ENCODE peak calls at places on chromosomes 11 and 22, in four cellular contexts. One of them, this sample, is unnamed.

GRCh38 chr22:30485362-30485988 is 13.7 kb upstream of the SEC14L3 start:
- DNase-seq in prostate gland: peak; percentile 53
- DNase-seq in colonic mucosa: peak; percentile 68
- DNase-seq in HFFc6: peak; percentile 36
- DNase-seq in this sample: peak; percentile 50

GRCh38 chr11:117181586-117182550 is 3.3 kb downstream of the SIDT2 start:
- DNase-seq in prostate gland: peak; percentile 3
- DNase-seq in colonic mucosa: peak; percentile 22
- DNase-seq in HFFc6: no peak
- DNase-seq in this sample: no peak

GRCh38 chr11:65316979-65317786 is 2.5 kb downstream of the CDC42EP2 start:
- DNase-seq in colonic mucosa: peak; percentile 92
- DNase-seq in HFFc6: peak; percentile 50
- DNase-seq in prostate gland: peak; percentile 34
- DNase-seq in this sample: peak; percentile 69

GRCh38 chr11:25349537-25349936 is 852.7 kb downstream of the LUZP2 start:
- DNase-seq in prostate gland: no peak
- DNase-seq in HFFc6: no peak
- DNase-seq in colonic mucosa: no peak
- DNase-seq in this sample: peak; percentile 0

GRCh38 chr22:38788417-38788816 is 5.5 kb downstream of the DNAL4 start:
- DNase-seq in colonic mucosa: peak; percentile 26
- DNase-seq in prostate gland: no peak
- DNase-seq in HFFc6: peak; percentile 92
- DNase-seq in this sample: peak; percentile 94

GRCh38 chr11:70116386-70117077 is 38.4 kb downstream of the ANO1 start:
- DNase-seq in HFFc6: no peak
- DNase-seq in colonic mucosa: no peak
- DNase-seq in prostate gland: peak; percentile 54
- DNase-seq in this sample: no peak

GRCh38 chr11:24848857-24849256 is 352.0 kb downstream of the LUZP2 start:
- DNase-seq in HFFc6: no peak
- DNase-seq in prostate gland: no peak
- DNase-seq in colonic mucosa: no peak
- DNase-seq in this sample: no peak

GRCh38 chr11:116169776-116170175 is 603.0 kb downstream of the BUD13 start:
- DNase-seq in colonic mucosa: peak; percentile 2
- DNase-seq in prostate gland: no peak
- DNase-seq in HFFc6: no peak
- DNase-seq in this sample: no peak

GRCh38 chr11:120121336-120121735 is 16.6 kb downstream of the TRIM29 start:
- DNase-seq in HFFc6: no peak
- DNase-seq in prostate gland: no peak
- DNase-seq in colonic mucosa: no peak
- DNase-seq in this sample: no peak

GRCh38 chr22:27986459-27986858 is 67.4 kb upstream of the PITPNB start:
- DNase-seq in HFFc6: no peak
- DNase-seq in prostate gland: no peak
- DNase-seq in colonic mucosa: no peak
- DNase-seq in this sample: peak; percentile 38

GRCh38 chr11:95230054-95231034 is 658 bp downstream of the SESN3 start:
- DNase-seq in HFFc6: no peak
- DNase-seq in colonic mucosa: peak; percentile 43
- DNase-seq in prostate gland: peak; percentile 14
- DNase-seq in this sample: peak; percentile 30

GRCh38 chr11:27291302-27291889 is 71.6 kb downstream of the CCDC34 start:
- DNase-seq in colonic mucosa: peak; percentile 76
- DNase-seq in HFFc6: no peak
- DNase-seq in prostate gland: no peak
- DNase-seq in this sample: peak; percentile 13

GRCh38 chr11:20363500-20364411 is at the start of gene HTATIP2:
- DNase-seq in HFFc6: no peak
- DNase-seq in colonic mucosa: peak; percentile 84
- DNase-seq in prostate gland: peak; percentile 54
- DNase-seq in this sample: peak; percentile 33

GRCh38 chr11:7422544-7423331 is 62.6 kb upstream of the OLFML1 start:
- DNase-seq in HFFc6: no peak
- DNase-seq in colonic mucosa: no peak
- DNase-seq in prostate gland: no peak
- DNase-seq in this sample: no peak

GRCh38 chr22:31790240-31790639 is 36.4 kb downstream of the DEPDC5 start:
- DNase-seq in prostate gland: no peak
- DNase-seq in HFFc6: no peak
- DNase-seq in colonic mucosa: no peak
- DNase-seq in this sample: no peak

GRCh38 chr11:44382118-44382517 is 72.2 kb upstream of the ALX4 start:
- DNase-seq in colonic mucosa: no peak
- DNase-seq in prostate gland: no peak
- DNase-seq in HFFc6: no peak
- DNase-seq in this sample: no peak

GRCh38 chr11:131217313-131218297 is 152.8 kb upstream of the NTM start:
- DNase-seq in prostate gland: no peak
- DNase-seq in colonic mucosa: no peak
- DNase-seq in HFFc6: peak; percentile 41
- DNase-seq in this sample: no peak

GRCh38 chr11:92735039-92735438 is 234.4 kb upstream of the MTNR1B start:
- DNase-seq in prostate gland: no peak
- DNase-seq in HFFc6: no peak
- DNase-seq in colonic mucosa: no peak
- DNase-seq in this sample: peak; percentile 5

GRCh38 chr11:12177739-12178338 is 67.4 kb downstream of the MICAL2 start:
- DNase-seq in prostate gland: no peak
- DNase-seq in colonic mucosa: no peak
- DNase-seq in HFFc6: peak; percentile 25
- DNase-seq in this sample: no peak

GRCh38 chr22:23909258-23909898 is 15.2 kb downstream of the MIF start:
- DNase-seq in prostate gland: no peak
- DNase-seq in colonic mucosa: no peak
- DNase-seq in HFFc6: no peak
- DNase-seq in this sample: peak; percentile 58

GRCh38 chr11:123145220-123145619 is 49.8 kb downstream of the CLMP start:
- DNase-seq in HFFc6: peak; percentile 77
- DNase-seq in prostate gland: no peak
- DNase-seq in colonic mucosa: no peak
- DNase-seq in this sample: peak; percentile 87

GRCh38 chr22:46538816-46539163 is 1.4 kb upstream of the CELSR1 start:
- DNase-seq in prostate gland: no peak
- DNase-seq in HFFc6: peak; percentile 38
- DNase-seq in colonic mucosa: no peak
- DNase-seq in this sample: peak; percentile 28

GRCh38 chr11:1323779-1324178 is 14.3 kb upstream of the TOLLIP start:
- DNase-seq in prostate gland: no peak
- DNase-seq in colonic mucosa: no peak
- DNase-seq in HFFc6: no peak
- DNase-seq in this sample: no peak

GRCh38 chr11:64331569-64332371 is 8.2 kb upstream of the CCDC88B start:
- DNase-seq in colonic mucosa: peak; percentile 92
- DNase-seq in HFFc6: peak; percentile 92
- DNase-seq in prostate gland: peak; percentile 58
- DNase-seq in this sample: peak; percentile 86

GRCh38 chr22:22243033-22243680 is 1.4 kb upstream of the VPREB1 start:
- DNase-seq in prostate gland: no peak
- DNase-seq in colonic mucosa: no peak
- DNase-seq in HFFc6: no peak
- DNase-seq in this sample: no peak

GRCh38 chr11:132022718-132023117 is 652.3 kb downstream of the NTM start:
- DNase-seq in prostate gland: no peak
- DNase-seq in colonic mucosa: no peak
- DNase-seq in HFFc6: peak; percentile 56
- DNase-seq in this sample: peak; percentile 20

GRCh38 chr11:15199693-15200092 is 85.0 kb downstream of the INSC start:
- DNase-seq in prostate gland: no peak
- DNase-seq in HFFc6: no peak
- DNase-seq in colonic mucosa: no peak
- DNase-seq in this sample: no peak

GRCh38 chr11:131408011-131408640 is 37.7 kb downstream of the NTM start:
- DNase-seq in prostate gland: no peak
- DNase-seq in HFFc6: peak; percentile 18
- DNase-seq in colonic mucosa: no peak
- DNase-seq in this sample: peak; percentile 26

GRCh38 chr11:108009497-108010360 is 1.0 kb downstream of the CUL5 start:
- DNase-seq in prostate gland: no peak
- DNase-seq in HFFc6: no peak
- DNase-seq in colonic mucosa: peak; percentile 30
- DNase-seq in this sample: peak; percentile 18

GRCh38 chr22:36435516-36436415 is 45.7 kb downstream of the TXN2 start:
- DNase-seq in colonic mucosa: peak; percentile 88
- DNase-seq in prostate gland: peak; percentile 38
- DNase-seq in HFFc6: no peak
- DNase-seq in this sample: peak; percentile 33

DNA sequence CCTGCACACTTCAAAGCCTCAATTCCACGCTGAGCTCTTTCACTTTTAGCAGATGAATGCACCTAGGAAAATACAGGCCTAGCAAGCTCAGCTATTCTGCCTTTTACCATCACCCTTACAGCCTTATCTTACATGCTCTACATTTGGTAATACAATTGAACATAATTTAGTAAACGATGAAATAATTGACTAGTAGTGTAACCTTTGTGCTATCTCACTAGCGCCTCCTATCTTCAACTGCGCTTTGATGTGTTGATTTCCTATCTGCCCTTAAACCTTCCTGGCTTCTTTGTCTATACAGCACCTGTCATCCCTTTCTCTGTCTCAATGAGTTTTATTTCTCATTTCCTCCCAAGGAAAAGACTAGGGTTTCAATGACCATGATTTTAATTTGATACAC is 149.7 kb downstream of the LRRC4C start:
- DNase-seq in colonic mucosa: no peak
- DNase-seq in HFFc6: no peak
- DNase-seq in prostate gland: no peak
- DNase-seq in this sample: no peak
- TF ChIP-seq CTCF in colonic mucosa: no peak
- TF ChIP-seq CTCF in HFFc6: no peak
- TF ChIP-seq CTCF in prostate gland: no peak
- TF ChIP-seq CTCF in this sample: no peak

DNA sequence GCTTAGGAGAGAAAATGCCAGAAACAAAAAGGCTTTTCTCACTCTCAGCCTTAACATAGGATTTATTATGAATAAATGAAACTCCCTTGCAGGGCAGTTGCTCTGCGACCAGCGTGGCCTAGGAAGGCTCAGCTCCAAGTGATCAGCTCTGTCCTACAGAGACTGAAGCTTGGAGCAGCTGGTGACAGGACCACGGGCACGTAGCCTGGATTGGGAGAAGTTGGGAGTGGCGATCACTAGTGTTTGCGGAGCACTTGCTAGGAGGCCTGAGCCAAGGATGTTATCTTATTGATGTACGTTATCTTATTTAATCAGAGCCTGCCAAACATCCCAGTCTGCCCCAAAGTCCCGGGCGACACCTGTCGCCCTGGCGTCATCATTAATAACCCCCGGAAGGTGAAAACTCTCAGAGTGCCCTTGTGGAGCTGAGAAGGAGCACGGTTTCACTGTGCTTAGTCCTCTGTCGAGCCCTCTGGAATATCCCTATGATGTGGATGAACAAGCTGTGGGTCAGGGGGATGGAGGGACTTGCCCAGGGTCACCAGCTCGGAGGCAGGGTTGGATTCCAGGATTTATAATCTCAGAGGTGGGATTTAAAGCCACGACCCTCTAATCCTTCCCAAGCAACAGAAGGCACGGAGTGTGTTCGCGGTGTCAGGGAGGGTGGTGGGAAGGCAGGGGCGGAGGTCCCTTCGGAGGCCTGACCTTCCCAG is 40.8 kb upstream of the SMIM38 start:
- DNase-seq in prostate gland: peak; percentile 60
- DNase-seq in HFFc6: no peak
- DNase-seq in colonic mucosa: no peak
- DNase-seq in this sample: no peak
- TF ChIP-seq CTCF in prostate gland: no peak
- TF ChIP-seq CTCF in HFFc6: no peak
- TF ChIP-seq CTCF in colonic mucosa: no peak
- TF ChIP-seq CTCF in this sample: no peak

DNA sequence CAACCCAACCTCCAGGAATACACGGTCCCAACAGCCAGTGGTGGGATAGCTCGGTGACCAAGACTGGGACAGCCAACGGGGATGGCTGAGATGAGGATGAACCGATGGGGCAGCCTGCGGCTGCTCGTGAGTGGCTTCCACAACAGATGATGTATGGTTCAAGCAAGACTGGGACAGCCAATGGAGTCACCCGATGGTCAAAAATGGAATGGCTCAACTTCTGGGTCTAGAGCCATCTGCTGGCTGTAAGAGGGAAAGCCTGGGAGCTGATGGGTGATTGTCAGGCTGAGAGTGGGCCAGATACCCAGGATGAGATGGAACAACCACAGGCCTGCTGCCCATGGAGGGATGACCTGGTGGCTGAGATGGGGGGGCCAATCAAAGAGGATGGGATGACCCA is 35.5 kb downstream of the SYT7 start:
- DNase-seq in colonic mucosa: no peak
- DNase-seq in HFFc6: no peak
- DNase-seq in prostate gland: no peak
- DNase-seq in this sample: peak; percentile 31
- TF ChIP-seq CTCF in colonic mucosa: peak; percentile 25
- TF ChIP-seq CTCF in HFFc6: peak; percentile 67
- TF ChIP-seq CTCF in prostate gland: no peak
- TF ChIP-seq CTCF in this sample: peak; percentile 70

GRCh38 chr22:20157416-20158183 is 6.7 kb upstream of the CCDC188 start:
- DNase-seq in colonic mucosa: no peak
- DNase-seq in HFFc6: no peak
- DNase-seq in prostate gland: no peak
- DNase-seq in this sample: no peak
- TF ChIP-seq CTCF in colonic mucosa: no peak
- TF ChIP-seq CTCF in HFFc6: peak; percentile 2
- TF ChIP-seq CTCF in prostate gland: no peak
- TF ChIP-seq CTCF in this sample: no peak

DNA sequence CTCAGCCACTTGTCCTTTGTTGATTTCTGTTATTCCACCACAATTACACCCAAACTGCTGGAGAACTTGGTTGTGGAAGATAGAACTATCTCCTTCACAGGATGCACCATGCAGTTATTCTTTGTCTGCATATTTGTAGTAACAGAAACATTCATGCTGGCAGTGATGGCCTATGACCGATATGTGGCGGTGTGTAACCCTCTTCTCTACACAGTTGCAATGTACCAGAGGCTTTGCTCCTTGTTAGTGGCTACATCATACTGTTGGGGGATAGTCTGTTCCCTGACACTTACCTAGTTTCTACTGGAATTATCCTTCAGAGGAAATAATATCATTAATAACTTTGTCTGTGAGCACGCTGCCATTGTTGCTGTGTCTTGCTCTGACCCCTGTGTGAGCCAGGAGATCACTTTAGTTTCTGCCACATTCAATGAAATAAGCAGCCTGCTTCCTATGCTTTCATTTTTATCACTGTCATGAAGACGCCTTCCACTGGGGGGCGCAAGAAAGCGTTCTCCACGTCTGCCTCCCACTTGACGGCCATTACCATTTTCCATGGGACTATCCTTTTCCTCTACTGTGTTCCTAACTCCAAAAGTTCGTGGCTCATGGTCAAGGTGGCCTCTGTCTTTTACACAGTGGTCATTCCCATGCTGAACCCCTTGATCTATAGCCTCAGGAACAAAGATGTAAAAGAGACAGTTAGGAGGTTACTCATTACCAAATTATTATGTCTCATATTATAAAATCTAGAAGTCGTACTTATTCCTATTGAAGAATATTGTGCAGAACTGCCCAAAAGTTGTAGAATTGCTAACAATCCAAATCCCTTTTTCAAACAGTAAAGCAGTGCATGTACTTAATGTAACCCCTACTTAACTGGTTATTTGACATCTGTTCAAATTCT is 53.2 kb downstream of the OR4C6 start:
- DNase-seq in colonic mucosa: no peak
- DNase-seq in HFFc6: no peak
- DNase-seq in prostate gland: no peak
- DNase-seq in this sample: no peak
- TF ChIP-seq CTCF in colonic mucosa: no peak
- TF ChIP-seq CTCF in HFFc6: peak; percentile 41
- TF ChIP-seq CTCF in prostate gland: no peak
- TF ChIP-seq CTCF in this sample: peak; percentile 12